ENCODE peak calls at places on chromosomes 4 and X, in five cellular contexts. F is right lobe of liver, Z is spleen, Y is vagina, X is IMR-90. A is an unnamed sample. For H3K4me1, the result is how much of the 10 kb centered on the place peaks cover.

GRCh38 chr4:55921093-55921492 is 27.7 kb upstream of the CEP135 start:
- DNase-seq in Z (no peak), Y (no peak), F (no peak), X (no peak), A (no peak)

GRCh38 chr4:26457412-26457811 is 32.9 kb downstream of the CCKAR start:
- DNase-seq in F (no peak), Y (peak), X (no peak), Z (no peak), A (no peak)

GRCh38 chr4:184369871-184370270 is 104.5 kb downstream of the IRF2 start:
- DNase-seq in Y (no peak), Z (no peak), F (no peak), X (no peak), A (no peak)

GRCh38 chr4:122798101-122798500 is 28.5 kb upstream of the FGF2 start:
- DNase-seq in X (peak), Z (no peak), Y (no peak), F (no peak), A (peak)

GRCh38 chr4:100494166-100494565 is 23.7 kb downstream of the EMCN start:
- DNase-seq in Z (no peak), X (peak), Y (no peak), F (no peak), A (no peak)

GRCh38 chrX:1444896-1445480 is 7.7 kb downstream of the ASMTL start:
- DNase-seq in Y (peak), X (no peak), F (peak), Z (peak), A (peak)

GRCh38 chr4:168150651-168151050 is 58.3 kb downstream of the ANXA10 start:
- DNase-seq in Y (no peak), X (no peak), Z (no peak), F (no peak), A (no peak)

GRCh38 chr4:143292858-143293257 is 43.8 kb upstream of the GAB1 start:
- DNase-seq in Y (no peak), Z (no peak), F (no peak), X (no peak), A (no peak)

GRCh38 chr4:171644430-171645057 is 168.7 kb upstream of the GALNTL6 start:
- DNase-seq in Z (no peak), Y (no peak), X (no peak), F (no peak), A (peak)

GRCh38 chrX:144637731-144638130 is 609.6 kb upstream of the SPANXN1 start:
- DNase-seq in X (no peak), F (no peak), Z (no peak), Y (no peak), A (no peak)

GRCh38 chr4:39621582-39621981 is 17.1 kb downstream of the SMIM14 start:
- DNase-seq in Z (no peak), Y (no peak), X (peak), F (no peak), A (peak)

GRCh38 chr4:96558466-96558865 is 718.6 kb downstream of the PDHA2 start:
- DNase-seq in X (no peak), Y (no peak), F (no peak), Z (no peak), A (no peak)

GRCh38 chrX:4935846-4936245 is 1222.4 kb upstream of the PRKX start:
- DNase-seq in Z (no peak), F (no peak), X (no peak), Y (no peak), A (no peak)

GRCh38 chr4:53967971-53968370 is 96.4 kb downstream of the CHIC2 start:
- DNase-seq in Z (no peak), X (peak), Y (peak), F (no peak), A (no peak)

GRCh38 chr4:88043001-88043400 is 35.6 kb downstream of the PKD2 start:
- DNase-seq in X (no peak), Z (no peak), Y (no peak), F (no peak), A (no peak)

GRCh38 chr4:181162266-181163063 is 1080.7 kb upstream of the TENM3 start:
- DNase-seq in X (no peak), Y (no peak), F (no peak), Z (no peak), A (no peak)

GRCh38 chr4:78561677-78562076 is 10.1 kb downstream of the ANXA3 start:
- DNase-seq in F (no peak), Y (no peak), Z (no peak), X (no peak), A (no peak)

GRCh38 chrX:136121788-136122187 is 25.5 kb upstream of the FHL1 start:
- DNase-seq in Z (no peak), X (no peak), F (no peak), Y (no peak), A (no peak)

GRCh38 chr4:38989487-38989886 is 42.7 kb downstream of the TMEM156 start:
- DNase-seq in Z (no peak), X (peak), F (no peak), Y (no peak), A (no peak)

GRCh38 chr4:123233409-123233808 is 163.2 kb upstream of the SPRY1 start:
- DNase-seq in Z (no peak), X (peak), Y (no peak), F (no peak), A (no peak)

GRCh38 chr4:144948009-144948408 is 150.0 kb downstream of the ANAPC10 start:
- DNase-seq in X (no peak), Z (no peak), Y (no peak), F (no peak), A (peak)

GRCh38 chr4:680931-681645 is 6.7 kb downstream of the MYL5 start:
- DNase-seq in Y (no peak), Z (peak), X (no peak), F (no peak), A (peak)

GRCh38 chrX:56798866-56799864 is 70.1 kb downstream of the NBDY start:
- DNase-seq in X (no peak), F (no peak), Y (peak), Z (peak), A (no peak)

GRCh38 chrX:23803931-23804381 is 21.0 kb downstream of the SAT1 start:
- DNase-seq in X (peak), F (peak), Y (no peak), Z (no peak), A (peak)

GRCh38 chr4:60396680-60397079 is 803.4 kb upstream of the ADGRL3 start:
- DNase-seq in F (no peak), Y (no peak), Z (no peak), X (no peak), A (no peak)

GRCh38 chrX:17553451-17553850 is 178.5 kb downstream of the NHS start:
- DNase-seq in F (no peak), Y (no peak), X (peak), Z (no peak), A (no peak)

GRCh38 chrX:369563-370101 is 17.1 kb downstream of the PPP2R3B start:
- DNase-seq in F (no peak), X (no peak), Y (no peak), Z (peak), A (no peak)

GRCh38 chr4:99436462-99436861 is 1.3 kb upstream of the ADH7 start:
- DNase-seq in Y (no peak), F (no peak), Z (no peak), X (no peak), A (no peak)
- TF ChIP-seq POLR2A in Y (no peak), F (no peak), Z (no peak), X (no peak), A (no peak)

DNA sequence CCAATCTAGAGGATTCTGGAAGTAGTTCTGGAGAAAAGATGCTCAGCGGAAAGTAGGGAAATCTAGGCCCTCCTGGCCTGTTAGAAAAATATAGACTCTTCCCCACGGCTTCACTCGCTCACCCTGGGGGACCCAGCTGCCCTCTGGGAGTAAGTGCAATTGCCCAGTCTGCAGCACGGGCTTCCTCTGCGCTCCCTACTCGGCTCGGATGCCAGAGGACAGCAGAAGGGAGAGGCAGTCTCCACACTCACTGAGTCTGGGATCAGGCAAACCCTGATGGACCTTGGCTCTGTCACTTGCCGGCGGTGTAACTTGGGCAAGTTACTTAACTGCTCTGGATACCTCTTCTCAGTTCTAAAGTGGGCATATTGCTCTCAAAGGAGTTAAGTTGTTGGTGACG is 2.1 kb downstream of the SHISA3 start:
- DNase-seq in X (no peak), Y (no peak), F (no peak), Z (no peak), A (no peak)
- H3K4me3 ChIP-seq in X (peak), Y (no peak), F (no peak), Z (no peak), A (no peak)

GRCh38 chrX:55264816-55265215 is at the start of gene PAGE3:
- DNase-seq in Y (no peak), X (no peak), Z (no peak), F (no peak), A (peak)

DNA sequence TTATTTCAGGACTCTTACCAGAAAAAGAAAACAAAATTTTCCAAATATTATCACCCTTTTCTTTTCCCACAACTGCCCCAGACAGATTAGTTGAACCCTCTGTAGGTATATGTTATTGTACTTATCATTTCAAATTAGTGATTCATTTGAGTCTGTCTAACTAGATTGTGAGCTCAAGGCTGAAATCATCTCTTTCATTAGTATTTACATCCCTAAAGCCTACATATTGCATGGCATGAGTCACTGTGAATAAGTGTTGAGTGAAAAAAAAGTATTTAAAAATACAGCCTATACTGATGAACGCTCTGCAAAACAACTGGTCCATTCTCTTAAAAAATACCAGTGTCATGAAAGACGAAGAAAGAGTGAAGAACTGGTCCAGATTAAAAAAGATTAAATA is 3.9 kb downstream of the PAGE3 start:
- DNase-seq in X (no peak), Z (no peak), Y (no peak), F (no peak), A (no peak)
- H3K4me1 ChIP-seq in X (under half), Z (under half), Y (under half), F (under half), A (under half)

DNA sequence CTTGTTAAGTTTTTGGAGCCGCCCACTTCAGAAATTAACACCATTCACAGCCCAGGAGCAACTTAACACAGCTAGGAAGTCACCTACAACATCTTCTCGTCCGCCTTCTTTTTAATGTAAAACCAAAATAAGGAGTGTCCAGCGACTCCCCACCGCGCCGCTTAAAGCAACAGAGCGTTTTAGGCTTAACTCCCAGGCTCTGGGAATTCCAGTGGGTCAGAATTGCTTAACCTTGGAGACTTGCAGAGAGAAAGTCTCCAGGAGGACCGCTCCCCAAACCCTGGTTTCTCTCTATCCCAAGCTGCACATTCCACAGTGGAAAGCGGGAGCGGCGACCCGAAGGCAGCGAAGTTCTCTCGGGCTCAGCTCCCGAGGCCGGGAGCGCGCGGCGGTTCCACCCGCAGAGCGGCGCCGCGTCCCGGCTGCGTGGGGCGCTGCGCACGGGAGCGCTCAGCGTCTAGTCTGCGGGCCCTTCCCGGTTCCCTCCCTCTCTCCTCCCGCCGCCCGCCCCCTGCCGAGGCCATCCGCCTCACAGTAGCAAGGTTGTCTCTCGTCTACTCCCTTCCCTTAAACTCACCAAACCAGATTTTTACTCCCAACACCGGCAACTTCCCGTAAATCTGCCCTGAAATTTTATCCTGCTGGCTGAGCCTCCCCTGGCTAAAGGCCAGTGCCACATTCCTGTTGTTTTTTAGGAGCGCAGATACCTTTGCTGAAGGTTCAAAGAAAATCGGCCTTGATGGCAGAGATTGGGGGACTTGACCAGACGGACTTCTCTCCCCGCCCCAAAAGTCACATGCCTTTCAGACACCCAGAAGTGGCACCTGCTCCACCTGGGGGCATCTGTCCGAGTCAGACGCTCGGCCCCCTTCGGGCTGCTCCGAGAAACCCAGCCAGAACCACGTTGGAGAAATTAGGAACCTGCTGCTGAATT is at the start of gene RBM47:
- DNase-seq in Y (no peak), Z (peak), X (peak), F (peak), A (peak)
- TF ChIP-seq POLR2A in Y (no peak), Z (no peak), X (no peak), F (peak), A (no peak)

GRCh38 chrX:15737957-15738685 is at the start of gene CA5B:
- DNase-seq in Z (peak), Y (peak), X (peak), F (peak), A (peak)
- H3K4me3 ChIP-seq in Z (peak), Y (peak), X (peak), F (peak), A (peak)

GRCh38 chr4:80143305-80143679 is 54.0 kb upstream of the PRDM8 start:
- DNase-seq in Z (no peak), F (no peak), X (no peak), Y (no peak), A (no peak)
- H3K4me1 ChIP-seq in Z (under half), F (under half), X (under half), Y (under half), A (under half)

GRCh38 chr4:41141910-41142309 is 72.4 kb downstream of the APBB2 start:
- DNase-seq in Y (no peak), X (peak), F (no peak), Z (no peak), A (no peak)
- TF ChIP-seq POLR2A in Y (no peak), X (no peak), F (no peak), Z (no peak), A (no peak)

GRCh38 chrX:9467181-9467580 is 2.3 kb downstream of the TBL1X start:
- DNase-seq in Y (no peak), F (no peak), X (no peak), Z (no peak), A (no peak)

GRCh38 chrX:9466115-9466495 is 1.2 kb downstream of the TBL1X start:
- DNase-seq in F (peak), Z (peak), X (peak), Y (no peak), A (peak)

GRCh38 chrX:9465380-9466114 is 689 bp downstream of the TBL1X start:
- DNase-seq in X (no peak), Y (no peak), F (peak), Z (peak), A (no peak)

GRCh38 chrX:9466711-9467110 is 1.9 kb downstream of the TBL1X start:
- DNase-seq in F (no peak), Y (no peak), Z (no peak), X (no peak), A (no peak)

GRCh38 chrX:9467751-9468150 is 2.9 kb downstream of the TBL1X start:
- DNase-seq in Y (no peak), Z (no peak), X (peak), F (no peak), A (no peak)
- H3K4me3 ChIP-seq in Y (peak), Z (no peak), X (peak), F (no peak), A (no peak)

A was measured in testis.